ENCODE peak calls at places on chromosomes 5 and 9, in seven cellular contexts. H is GM23338, C is adipocyte, K is stomach, B is ovary, F is heart right ventricle, R is lower lobe of right lung. Q is an unnamed sample.

GRCh38 chr9:16825971-16826370 is 44.5 kb downstream of the BNC2 start:
- DNase-seq in C (peak; percentile 86), H (no peak), F (no peak), R (no peak), B (no peak), K (no peak), Q (no peak)

GRCh38 chr5:102834438-102834964 is 79.4 kb downstream of the PAM start:
- DNase-seq in F (no peak), C (no peak), K (no peak), H (peak; percentile 16), B (no peak), R (no peak), Q (no peak)

GRCh38 chr9:95206143-95206542 is 111.4 kb downstream of the FANCC start:
- DNase-seq in F (no peak), K (no peak), B (no peak), R (no peak), C (peak; percentile 80), H (no peak), Q (no peak)

GRCh38 chr5:3995954-3996619 is 400.5 kb downstream of the IRX1 start:
- DNase-seq in R (no peak), K (no peak), B (no peak), H (no peak), F (no peak), C (no peak), Q (no peak)

GRCh38 chr9:96478829-96479371 is 28.9 kb downstream of the HABP4 start:
- DNase-seq in R (no peak), B (no peak), F (no peak), C (peak; percentile 38), H (no peak), K (no peak), Q (no peak)

GRCh38 chr5:40605295-40605958 is 74.3 kb upstream of the PTGER4 start:
- DNase-seq in H (no peak), R (no peak), F (no peak), K (no peak), C (no peak), B (no peak), Q (peak; percentile 25)

GRCh38 chr5:11595045-11595444 is 309.2 kb downstream of the CTNND2 start:
- DNase-seq in B (no peak), K (no peak), H (peak; percentile 8), C (no peak), F (no peak), R (no peak), Q (no peak)

GRCh38 chr9:105254226-105254625 is 9.8 kb downstream of the SLC44A1 start:
- DNase-seq in R (no peak), B (no peak), K (peak; percentile 42), C (no peak), F (no peak), H (peak; percentile 36), Q (no peak)

GRCh38 chr5:36396640-36397039 is 94.9 kb upstream of the RANBP3L start:
- DNase-seq in F (no peak), H (no peak), K (no peak), C (no peak), B (no peak), R (no peak), Q (no peak)

GRCh38 chr5:18968966-18969365 is 1019.0 kb downstream of the CDH18 start:
- DNase-seq in B (no peak), C (no peak), R (no peak), H (no peak), K (no peak), F (no peak), Q (no peak)

GRCh38 chr9:114348906-114349482 is 19.3 kb downstream of the ORM2 start:
- DNase-seq in R (peak; percentile 92), H (peak; percentile 85), F (peak; percentile 43), B (peak; percentile 71), C (peak; percentile 92), K (no peak), Q (peak; percentile 44)

GRCh38 chr9:122213102-122213588 is 15.6 kb downstream of the LHX6 start:
- DNase-seq in C (no peak), R (no peak), B (no peak), F (no peak), K (no peak), H (no peak), Q (no peak)

GRCh38 chr5:181168595-181169118 is 21.3 kb downstream of the OR2V2 start:
- DNase-seq in R (no peak), C (no peak), K (no peak), B (no peak), F (no peak), H (no peak), Q (no peak)

GRCh38 chr9:132241840-132242620 is 80.2 kb downstream of the NTNG2 start:
- DNase-seq in F (peak; percentile 41), R (peak; percentile 73), B (peak; percentile 54), C (no peak), K (peak; percentile 51), H (peak; percentile 51), Q (peak; percentile 80)

GRCh38 chr5:135112008-135112670 is 78.1 kb upstream of the PITX1 start:
- DNase-seq in B (no peak), C (no peak), K (no peak), R (no peak), F (no peak), H (no peak), Q (no peak)

GRCh38 chr5:56522972-56523371 is 289.8 kb upstream of the ANKRD55 start:
- DNase-seq in B (peak; percentile 42), C (peak; percentile 49), K (no peak), F (peak; percentile 24), R (no peak), H (no peak), Q (no peak)

GRCh38 chr5:180291234-180291940 is 496 bp downstream of the MAPK9 start:
- DNase-seq in F (no peak), R (no peak), K (peak; percentile 27), C (peak; percentile 32), B (peak; percentile 44), H (peak; percentile 51), Q (peak; percentile 54)

GRCh38 chr9:127898433-127899199 is 787 bp downstream of the ST6GALNAC6 start:
- DNase-seq in R (peak; percentile 64), H (peak; percentile 56), B (peak; percentile 80), K (no peak), F (peak; percentile 79), C (peak; percentile 75), Q (no peak)

GRCh38 chr5:177335701-177336065 is 15.8 kb downstream of the LMAN2 start:
- DNase-seq in H (no peak), B (no peak), R (peak; percentile 22), C (no peak), F (no peak), K (no peak), Q (no peak)

GRCh38 chr5:177335043-177335700 is 16.3 kb downstream of the LMAN2 start:
- DNase-seq in R (peak; percentile 24), K (no peak), H (no peak), F (peak; percentile 61), B (no peak), C (no peak), Q (no peak)

GRCh38 chr5:177338251-177339106 is 13.0 kb downstream of the LMAN2 start:
- DNase-seq in C (no peak), B (no peak), F (no peak), K (no peak), H (no peak), R (peak; percentile 34), Q (no peak)

GRCh38 chr5:177336112-177336511 is 15.4 kb downstream of the LMAN2 start:
- DNase-seq in R (peak; percentile 46), K (no peak), C (peak; percentile 14), H (peak; percentile 49), B (no peak), F (no peak), Q (no peak)

DNA sequence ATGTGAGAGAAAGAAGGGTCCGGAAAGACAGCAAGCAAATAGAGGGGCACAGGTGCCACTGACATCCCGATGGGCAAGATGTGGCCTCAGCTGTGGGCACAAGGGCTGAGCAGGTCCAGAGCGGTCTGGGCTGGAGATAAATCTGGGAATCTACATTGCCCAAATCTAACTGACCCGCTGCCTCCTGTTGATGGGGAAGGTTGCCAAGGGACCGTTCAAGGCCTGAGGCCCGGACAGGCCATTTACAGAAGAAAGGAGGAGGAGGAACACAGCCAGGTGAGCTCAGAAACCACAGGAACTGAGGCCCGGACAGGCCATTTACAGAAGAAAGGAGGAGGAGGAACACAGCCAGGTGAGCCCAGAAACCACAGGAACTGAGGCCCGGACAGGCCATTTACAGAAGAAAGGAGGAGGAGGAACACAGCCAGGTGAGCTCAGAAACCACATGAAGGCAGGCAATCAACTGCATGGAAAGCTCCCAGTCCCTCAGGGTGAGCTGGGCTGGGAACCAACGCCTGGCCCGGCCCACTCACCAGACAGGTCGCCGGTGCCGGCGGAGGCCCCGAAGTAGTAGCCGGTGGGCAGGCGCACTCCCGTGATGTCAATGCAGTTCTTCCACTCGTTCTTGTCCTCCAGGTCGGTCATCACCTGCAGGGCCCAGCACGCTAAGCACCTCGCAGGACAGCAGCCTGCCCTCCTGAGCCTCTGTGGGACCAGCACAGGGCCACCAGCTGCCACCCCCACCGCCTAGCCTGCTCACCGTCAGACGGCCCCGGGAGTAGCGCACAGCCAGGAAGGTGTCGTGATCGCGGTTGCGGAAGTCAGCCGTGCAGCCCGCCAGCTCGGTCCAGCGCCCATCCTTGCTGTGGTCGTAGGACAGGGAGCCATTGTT is 14.6 kb downstream of the LMAN2 start:
- DNase-seq in K (no peak), R (peak; percentile 39), B (no peak), H (no peak), F (no peak), C (no peak), Q (no peak)
- H3K4me1 ChIP-seq in K (no peaks in the 10 kb centered on the region), R (no peaks in the 10 kb centered on the region), B (no peaks in the 10 kb centered on the region), H (no peaks in the 10 kb centered on the region), F (peaks cover 15% of the 10 kb centered on the region), C (no peaks in the 10 kb centered on the region), Q (peaks cover 12% of the 10 kb centered on the region)

GRCh38 chr5:127028822-127029457 is 1.4 kb downstream of the MARCHF3 start:
- DNase-seq in B (peak; percentile 19), H (no peak), F (no peak), C (no peak), R (peak; percentile 50), K (no peak), Q (no peak)

GRCh38 chr5:127029513-127030258 is 672 bp downstream of the MARCHF3 start:
- DNase-seq in C (peak; percentile 77), R (peak; percentile 70), K (peak; percentile 63), H (peak; percentile 88), B (peak; percentile 41), F (peak; percentile 50), Q (peak; percentile 57)

GRCh38 chr5:127025507-127025906 is 4.9 kb downstream of the MARCHF3 start:
- DNase-seq in C (no peak), F (no peak), B (no peak), K (no peak), R (no peak), H (no peak), Q (no peak)

GRCh38 chr5:127026166-127026565 is 4.2 kb downstream of the MARCHF3 start:
- DNase-seq in H (no peak), C (peak; percentile 15), B (no peak), R (no peak), K (no peak), F (no peak), Q (no peak)

GRCh38 chr5:127027539-127027938 is 2.8 kb downstream of the MARCHF3 start:
- DNase-seq in C (no peak), F (no peak), R (no peak), K (no peak), H (no peak), B (no peak), Q (no peak)
- H3K4me3 ChIP-seq in C (no peak overlapping the region), F (no peak overlapping the region), R (no peak overlapping the region), K (no peak overlapping the region), H (no peak overlapping the region), B (no peak overlapping the region), Q (no peak overlapping the region)

GRCh38 chr5:177367981-177368960 is 10.5 kb downstream of the RGS14 start:
- DNase-seq in R (no peak), C (no peak), B (no peak), K (peak; percentile 48), H (peak; percentile 60), F (no peak), Q (no peak)
- H3K4me1 ChIP-seq in R (peaks cover 61% of the 10 kb centered on the region), C (peaks cover 22% of the 10 kb centered on the region), B (peaks cover 11% of the 10 kb centered on the region), K (peaks cover 71% of the 10 kb centered on the region), H (peaks cover 50% of the 10 kb centered on the region), F (peaks cover 18% of the 10 kb centered on the region), Q (peaks cover 69% of the 10 kb centered on the region)

GRCh38 chr9:129352157-129352870 is 174.3 kb upstream of the IER5L start:
- DNase-seq in C (no peak), B (peak; percentile 88), F (no peak), R (no peak), H (peak; percentile 88), K (no peak), Q (no peak)
- H3K4me3 ChIP-seq in C (peak overlapping the region; percentile 66), B (peak overlapping the region; percentile 48), F (peak overlapping the region; percentile 26), R (peak overlapping the region; percentile 45), H (peak overlapping the region; percentile 85), K (peak overlapping the region; percentile 48), Q (peak overlapping the region; percentile 22)